ENCODE peak calls at places on chromosome 4, in four cellular contexts. S is HepG2, P is HCT116, C is K562. M is an unnamed sample. For H3K9me3, the result is how much of the 10 kb centered on the place peaks cover.

GRCh38 chr4:41177016-41177415 is 37.3 kb downstream of the APBB2 start:
- DNase-seq in S (peak), P (no peak), C (no peak), M (no peak)

GRCh38 chr4:56907489-56908205 is at the start of gene REST:
- DNase-seq in S (peak), P (no peak), C (peak), M (no peak)

GRCh38 chr4:85784947-85785346 is 310.0 kb downstream of the ARHGAP24 start:
- DNase-seq in S (no peak), P (no peak), C (no peak), M (no peak)

GRCh38 chr4:184653650-184654049 is 4.1 kb downstream of the PRIMPOL start:
- DNase-seq in S (no peak), P (no peak), C (no peak), M (no peak)

GRCh38 chr4:110950721-110951120 is 327.8 kb upstream of the PITX2 start:
- DNase-seq in S (no peak), P (no peak), C (no peak), M (no peak)

GRCh38 chr4:87527446-87528240 is 1.5 kb downstream of the SPARCL1 start:
- DNase-seq in S (no peak), P (no peak), C (no peak), M (no peak)

GRCh38 chr4:38132140-38132673 is 172.0 kb downstream of the PTTG2 start:
- DNase-seq in S (no peak), P (no peak), C (no peak), M (no peak)

GRCh38 chr4:2804973-2805501 is 12.2 kb downstream of the SH3BP2 start:
- DNase-seq in S (no peak), P (no peak), C (no peak), M (no peak)

GRCh38 chr4:122798101-122798500 is 28.5 kb upstream of the FGF2 start:
- DNase-seq in S (peak), P (no peak), C (peak), M (no peak)

GRCh38 chr4:36785965-36786364 is 458.6 kb upstream of the NWD2 start:
- DNase-seq in S (no peak), P (no peak), C (no peak), M (no peak)

GRCh38 chr4:169201144-169202124 is 69.3 kb downstream of the SH3RF1 start:
- DNase-seq in S (no peak), P (no peak), C (no peak), M (no peak)

GRCh38 chr4:10054571-10055041 is 33.3 kb upstream of the SLC2A9 start:
- DNase-seq in S (peak), P (no peak), C (no peak), M (no peak)

GRCh38 chr4:76430519-76431388 is 4.3 kb upstream of the SHROOM3 start:
- DNase-seq in S (peak), P (peak), C (no peak), M (peak)

GRCh38 chr4:38491854-38492478 is 172.0 kb upstream of the KLF3 start:
- DNase-seq in S (no peak), P (no peak), C (no peak), M (no peak)

GRCh38 chr4:110977554-110977953 is 354.7 kb upstream of the PITX2 start:
- DNase-seq in S (no peak), P (no peak), C (no peak), M (no peak)

GRCh38 chr4:133483600-133484246 is 334.6 kb downstream of the PCDH10 start:
- DNase-seq in S (peak), P (peak), C (no peak), M (no peak)

GRCh38 chr4:139018971-139019758 is 3.6 kb downstream of the NOCT start:
- DNase-seq in S (no peak), P (no peak), C (no peak), M (no peak)

GRCh38 chr4:114811564-114812360 is 213.2 kb downstream of the UGT8 start:
- DNase-seq in S (no peak), P (no peak), C (no peak), M (no peak)

GRCh38 chr4:71290074-71290473 is 48.7 kb upstream of the SLC4A4 start:
- DNase-seq in S (no peak), P (no peak), C (no peak), M (no peak)

GRCh38 chr4:113335771-113336170 is 286.3 kb downstream of the ANK2 start:
- DNase-seq in S (no peak), P (no peak), C (no peak), M (no peak)

GRCh38 chr4:25190407-25190806 is 30.2 kb upstream of the SEPSECS start:
- DNase-seq in S (no peak), P (no peak), C (no peak), M (no peak)

GRCh38 chr4:67122029-67122428 is 423.3 kb downstream of the CENPC start:
- DNase-seq in S (peak), P (no peak), C (no peak), M (no peak)

GRCh38 chr4:28229092-28229491 is 1368.5 kb downstream of the STIM2 start:
- DNase-seq in S (no peak), P (no peak), C (no peak), M (no peak)

GRCh38 chr4:48910511-48910910 is 3.9 kb upstream of the OCIAD2 start:
- DNase-seq in S (no peak), P (no peak), C (no peak), M (no peak)

GRCh38 chr4:164204434-164204833 is 549.5 kb upstream of the SMIM31 start:
- DNase-seq in S (peak), P (peak), C (no peak), M (peak)

GRCh38 chr4:121764702-121765367 is at the start of gene SMIM43:
- DNase-seq in S (no peak), P (no peak), C (no peak), M (no peak)

GRCh38 chr4:23438764-23439163 is 451.1 kb downstream of the PPARGC1A start:
- DNase-seq in S (no peak), P (no peak), C (no peak), M (no peak)

GRCh38 chr4:109303141-109303499 is 662 bp upstream of the COL25A1 start:
- DNase-seq in S (no peak), P (no peak), C (no peak), M (no peak)

GRCh38 chr4:167713756-167714155 is 378.6 kb upstream of the ANXA10 start:
- DNase-seq in S (no peak), P (no peak), C (no peak), M (no peak)

GRCh38 chr4:174538123-174538875 is 16.0 kb upstream of the HPGD start:
- DNase-seq in S (peak), P (no peak), C (peak), M (no peak)

GRCh38 chr4:112284662-112285411 is 867 bp downstream of the TIFA start:
- DNase-seq in S (no peak), P (no peak), C (peak), M (no peak)

GRCh38 chr4:62003695-62004094 is 803.6 kb downstream of the ADGRL3 start:
- DNase-seq in S (no peak), P (no peak), C (no peak), M (no peak)

GRCh38 chr4:165692082-165692481 is 181.0 kb upstream of the TLL1 start:
- DNase-seq in S (no peak), P (no peak), C (no peak), M (no peak)

GRCh38 chr4:81039351-81040174 is 9.1 kb downstream of the BMP3 start:
- DNase-seq in S (no peak), P (no peak), C (no peak), M (no peak)

GRCh38 chr4:20313237-20314030 is 61.7 kb downstream of the SLIT2 start:
- DNase-seq in S (peak), P (peak), C (no peak), M (no peak)

GRCh38 chr4:152112887-152113286 is 352.1 kb upstream of the GATB start:
- DNase-seq in S (no peak), P (no peak), C (no peak), M (no peak)

GRCh38 chr4:4605849-4606248 is 64.0 kb upstream of the STX18 start:
- DNase-seq in S (no peak), P (no peak), C (no peak), M (no peak)

GRCh38 chr4:78081541-78081940 is 24.4 kb downstream of the FRAS1 start:
- DNase-seq in S (no peak), P (no peak), C (no peak), M (no peak)

GRCh38 chr4:145081756-145082155 is 16.2 kb downstream of the ANAPC10 start:
- DNase-seq in S (no peak), P (no peak), C (no peak), M (no peak)

DNA sequence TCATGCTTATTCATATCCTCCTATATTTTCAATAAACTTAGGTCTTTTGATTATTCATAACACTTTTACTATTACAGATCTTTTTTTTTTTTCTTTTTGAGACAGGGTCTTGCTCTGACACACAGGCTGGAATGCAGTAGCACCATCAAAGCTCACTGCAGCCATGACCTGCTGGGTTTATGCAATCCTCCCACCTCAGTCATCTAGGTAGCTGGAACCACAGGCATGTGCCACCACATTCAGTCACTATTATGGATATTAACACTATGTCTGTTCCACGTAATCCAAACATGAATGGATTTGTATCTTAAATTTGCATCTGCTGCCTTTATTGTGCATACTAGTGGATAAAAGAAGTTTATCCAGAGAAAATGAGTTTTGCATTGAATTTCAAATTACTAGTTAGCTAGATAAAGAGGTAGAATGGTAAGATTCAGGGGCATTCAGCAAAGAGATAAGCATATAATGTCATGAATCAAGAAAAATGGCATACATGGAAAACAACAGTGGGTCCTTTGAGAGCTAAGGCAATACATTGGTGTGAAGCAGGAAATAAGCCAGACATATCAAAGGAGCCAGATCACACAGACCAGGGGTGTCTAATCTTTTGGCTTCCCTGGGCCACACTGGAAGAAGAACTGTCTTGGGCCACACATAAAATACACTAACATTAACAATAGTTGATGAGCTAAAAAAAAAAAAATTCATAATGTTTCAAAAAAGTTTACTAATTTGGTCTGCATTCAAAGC is 13.9 kb downstream of the ANAPC10 start:
- DNase-seq in S (peak), P (peak), C (no peak), M (no peak)
- H3K9me3 ChIP-seq in S (under half), P (under half), C (under half), M (under half)

GRCh38 chr4:83178029-83178428 is 63.5 kb upstream of the PLAC8 start:
- DNase-seq in S (no peak), P (no peak), C (no peak), M (no peak)

GRCh38 chr4:83180469-83180968 is 66.0 kb upstream of the PLAC8 start:
- DNase-seq in S (no peak), P (no peak), C (no peak), M (no peak)

GRCh38 chr4:83179205-83179604 is 64.7 kb upstream of the PLAC8 start:
- DNase-seq in S (no peak), P (no peak), C (no peak), M (no peak)

GRCh38 chr4:83174844-83175414 is 60.4 kb upstream of the PLAC8 start:
- DNase-seq in S (no peak), P (no peak), C (no peak), M (no peak)

GRCh38 chr4:83177182-83177581 is 62.7 kb upstream of the PLAC8 start:
- DNase-seq in S (no peak), P (no peak), C (no peak), M (no peak)
- H3K27ac ChIP-seq in S (no peak), P (no peak), C (no peak), M (no peak)

DNA sequence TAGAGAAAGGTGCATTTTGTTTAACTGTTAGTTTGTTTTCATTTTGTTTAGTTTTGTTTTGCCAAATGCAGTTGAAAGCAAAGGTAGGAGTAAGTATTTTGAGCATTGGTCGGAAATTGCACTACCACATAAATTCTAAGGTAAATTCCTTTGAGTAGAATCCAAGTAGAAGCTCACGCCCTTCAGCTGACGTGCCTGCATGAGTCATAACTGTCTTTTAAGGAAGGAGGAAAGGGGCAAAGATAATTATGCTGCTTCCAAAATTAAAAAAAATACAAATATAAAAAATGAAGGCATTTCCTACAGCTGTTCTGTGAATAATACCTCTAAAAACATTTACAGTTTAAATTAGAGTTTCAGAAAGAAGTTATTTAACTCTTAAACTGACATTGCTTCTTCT is 110.2 kb upstream of the MYOZ2 start:
- DNase-seq in S (no peak), P (peak), C (no peak), M (peak)
- TF ChIP-seq TCF7L2 in S (no peak), P (no peak), C (no peak), M (no peak)

GRCh38 chr4:92254767-92255442 is 48.9 kb upstream of the GRID2 start:
- DNase-seq in S (no peak), P (no peak), C (no peak), M (no peak)

GRCh38 chr4:92253986-92254671 is 49.6 kb upstream of the GRID2 start:
- DNase-seq in S (no peak), P (no peak), C (no peak), M (no peak)

GRCh38 chr4:92251711-92252110 is 52.1 kb upstream of the GRID2 start:
- DNase-seq in S (no peak), P (no peak), C (no peak), M (no peak)

GRCh38 chr4:92253550-92253949 is 50.2 kb upstream of the GRID2 start:
- DNase-seq in S (no peak), P (no peak), C (no peak), M (no peak)

DNA sequence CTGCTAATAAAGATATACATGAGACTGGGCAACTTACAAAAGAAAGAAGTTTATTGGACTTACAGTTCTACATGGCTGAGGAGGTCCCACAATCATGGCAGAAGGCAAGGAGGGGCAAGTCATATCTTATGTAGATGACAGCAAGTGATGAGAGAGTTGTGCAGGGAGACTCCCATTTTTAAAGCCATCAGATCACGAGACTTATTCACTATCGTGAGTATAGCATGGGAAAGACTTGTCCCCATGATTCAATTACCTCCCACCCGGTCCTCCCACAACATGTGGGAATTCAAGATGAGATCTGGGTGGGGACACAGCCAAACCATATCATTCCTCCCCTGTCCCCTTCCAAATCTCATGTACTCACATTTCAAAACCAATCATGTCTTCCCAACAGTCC is 50.9 kb upstream of the GRID2 start:
- DNase-seq in S (no peak), P (no peak), C (no peak), M (no peak)
- H3K9me3 ChIP-seq in S (half or more), P (under half), C (under half), M (under half)

GRCh38 chr4:8371251-8371995 is 69.1 kb downstream of the ACOX3 start:
- DNase-seq in S (no peak), P (no peak), C (peak), M (no peak)
- H3K27ac ChIP-seq in S (no peak), P (no peak), C (no peak), M (no peak)

GRCh38 chr4:101349346-101350064 is 2.2 kb upstream of the PPP3CA start:
- DNase-seq in S (no peak), P (peak), C (no peak), M (no peak)
- TF ChIP-seq TCF7L2 in S (no peak), P (no peak), C (no peak), M (no peak)

GRCh38 chr4:172957216-172957615 is 211.4 kb upstream of the GALNT7 start:
- DNase-seq in S (no peak), P (no peak), C (no peak), M (no peak)

GRCh38 chr4:172963498-172964294 is 204.9 kb upstream of the GALNT7 start:
- DNase-seq in S (no peak), P (no peak), C (no peak), M (no peak)

DNA sequence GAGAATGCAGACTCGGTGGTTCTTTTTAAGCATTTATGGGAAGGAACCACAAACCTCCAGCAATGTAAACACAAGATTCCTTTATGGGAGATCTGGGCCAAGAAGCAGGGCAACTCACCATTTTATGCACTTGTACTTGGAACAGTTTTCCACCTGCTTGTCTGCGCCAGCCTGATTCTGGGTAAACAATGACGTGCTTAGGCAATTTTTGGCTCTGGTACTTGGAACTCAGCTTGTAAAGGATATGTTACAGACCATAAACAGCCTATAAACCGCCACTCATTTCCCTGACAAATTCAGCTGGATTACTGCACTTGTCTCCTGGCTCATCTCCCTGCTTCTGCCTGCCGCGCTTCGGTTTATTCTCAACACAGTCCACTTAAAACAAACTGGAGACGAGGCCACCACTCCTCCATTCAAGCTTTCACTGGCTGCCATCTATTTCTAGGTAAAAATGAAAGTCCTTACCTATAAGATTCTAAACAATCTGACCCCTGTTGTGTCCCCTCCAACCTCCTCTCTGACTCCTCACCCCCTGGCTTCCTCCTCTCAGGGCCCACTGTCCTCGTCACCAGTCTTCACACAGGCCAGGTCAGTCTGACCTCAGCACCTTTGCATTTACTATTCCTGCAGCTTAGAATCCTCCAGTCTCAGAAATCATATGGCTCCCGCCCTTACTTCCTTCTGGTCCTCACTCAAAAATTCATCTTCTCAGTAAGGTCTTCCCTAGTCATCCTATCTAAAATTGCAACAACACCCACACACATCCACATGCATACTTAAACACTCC is 205.9 kb upstream of the GALNT7 start:
- DNase-seq in S (no peak), P (no peak), C (no peak), M (peak)
- H3K9me3 ChIP-seq in S (under half), P (under half), C (under half), M (under half)

GRCh38 chr4:151105454-151106032 is 6.1 kb downstream of the RPS3A start:
- DNase-seq in S (no peak), P (no peak), C (no peak), M (no peak)
- H3K27ac ChIP-seq in S (no peak), P (peak), C (no peak), M (no peak)

M was measured in Panc1.